ENCODE peak calls at places on chromosomes 2 and 18, in six cellular contexts. W is caudate nucleus; G is activated T-helper 1 cell treated with anti-CD3 and anti-CD28 coated beads, Interleukin-2, amount 50 U/mL, for 16 hours; N is M059J; M is EL; J is amygdala. Y is an unnamed sample.

GRCh38 chr2:239744706-239745340 is 280.3 kb downstream of the NDUFA10 start:
- DNase-seq in W (no peak), G (no peak), N (no peak), M (no peak), J (no peak), Y (no peak)

GRCh38 chr2:158967731-158968395 is 577 bp upstream of the TANC1 start:
- DNase-seq in W (no peak), G (no peak), N (peak; percentile 79), M (peak; percentile 79), J (peak; percentile 33), Y (no peak)

GRCh38 chr2:142880275-142880674 is 2.8 kb downstream of the KYNU start:
- DNase-seq in W (no peak), G (no peak), N (peak; percentile 72), M (peak; percentile 55), J (no peak), Y (no peak)

GRCh38 chr2:96412307-96413066 is 76.9 kb downstream of the NCAPH start:
- DNase-seq in W (no peak), G (no peak), N (peak; percentile 64), M (no peak), J (no peak), Y (no peak)

GRCh38 chr2:126905991-126906390 is 7.3 kb downstream of the TEX51 start:
- DNase-seq in W (no peak), G (no peak), N (no peak), M (no peak), J (no peak), Y (no peak)

GRCh38 chr2:232633413-232634318 is at the start of gene EFHD1:
- DNase-seq in W (no peak), G (peak; percentile 24), N (peak; percentile 55), M (peak; percentile 66), J (peak; percentile 71), Y (peak; percentile 18)

GRCh38 chr2:238868067-238868524 is 20.2 kb downstream of the TWIST2 start:
- DNase-seq in W (no peak), G (no peak), N (peak; percentile 52), M (peak; percentile 78), J (no peak), Y (no peak)

GRCh38 chr2:105798595-105798994 is 53.9 kb downstream of the NCK2 start:
- DNase-seq in W (no peak), G (no peak), N (no peak), M (no peak), J (no peak), Y (no peak)

GRCh38 chr2:8684885-8685696 is 3.2 kb downstream of the ID2 start:
- DNase-seq in W (no peak), G (peak; percentile 35), N (peak; percentile 48), M (peak; percentile 60), J (no peak), Y (peak; percentile 34)

GRCh38 chr2:8543412-8544167 is 138.3 kb upstream of the ID2 start:
- DNase-seq in W (no peak), G (peak; percentile 62), N (peak; percentile 92), M (peak; percentile 90), J (no peak), Y (no peak)

GRCh38 chr18:23994361-23994902 is 20.1 kb upstream of the TTC39C start:
- DNase-seq in W (no peak), G (no peak), N (peak; percentile 99), M (peak; percentile 95), J (no peak), Y (no peak)

GRCh38 chr2:215461836-215462532 is 26.1 kb upstream of the FN1 start:
- DNase-seq in W (no peak), G (no peak), N (peak; percentile 72), M (peak; percentile 59), J (no peak), Y (no peak)

GRCh38 chr2:174337337-174338154 is 2.8 kb downstream of the SP9 start:
- DNase-seq in W (no peak), G (no peak), N (peak; percentile 5), M (peak; percentile 43), J (no peak), Y (no peak)

GRCh38 chr2:62410926-62411456 is 95.0 kb downstream of the TMEM17 start:
- DNase-seq in W (no peak), G (no peak), N (peak; percentile 36), M (peak; percentile 8), J (no peak), Y (no peak)

GRCh38 chr2:100776445-100776844 is 43.5 kb upstream of the NPAS2 start:
- DNase-seq in W (no peak), G (no peak), N (no peak), M (no peak), J (no peak), Y (no peak)

GRCh38 chr2:120396519-120397361 is 50.8 kb downstream of the INHBB start:
- DNase-seq in W (no peak), G (no peak), N (no peak), M (no peak), J (no peak), Y (no peak)

GRCh38 chr2:230067990-230068657 is 600 bp downstream of the SLC16A14 start:
- DNase-seq in W (peak; percentile 7), G (no peak), N (peak; percentile 47), M (peak; percentile 66), J (peak; percentile 34), Y (peak; percentile 17)

GRCh38 chr2:216391401-216391800 is 19.1 kb upstream of the MARCHF4 start:
- DNase-seq in W (no peak), G (no peak), N (peak; percentile 83), M (peak; percentile 71), J (no peak), Y (no peak)

GRCh38 chr2:31558401-31559295 is 22.1 kb downstream of the SRD5A2 start:
- DNase-seq in W (no peak), G (no peak), N (peak; percentile 48), M (peak; percentile 28), J (no peak), Y (no peak)

GRCh38 chr2:175686002-175686401 is 316.1 kb downstream of the LNPK start:
- DNase-seq in W (no peak), G (no peak), N (no peak), M (no peak), J (no peak), Y (no peak)

GRCh38 chr2:19073522-19073921 is 284.9 kb downstream of the OSR1 start:
- DNase-seq in W (no peak), G (no peak), N (peak; percentile 92), M (peak; percentile 56), J (no peak), Y (no peak)

GRCh38 chr2:216618785-216619184 is 14.4 kb upstream of the IGFBP2 start:
- DNase-seq in W (no peak), G (no peak), N (no peak), M (no peak), J (no peak), Y (no peak)

GRCh38 chr18:79386547-79386946 is 9.2 kb upstream of the NFATC1 start:
- DNase-seq in W (no peak), G (no peak), N (no peak), M (no peak), J (no peak), Y (no peak)

GRCh38 chr2:240728827-240729226 is 37.2 kb downstream of the AQP12A start:
- DNase-seq in W (no peak), G (no peak), N (no peak), M (no peak), J (no peak), Y (no peak)

GRCh38 chr18:35861367-35862114 is 110.9 kb upstream of the RMP24 start:
- DNase-seq in W (no peak), G (no peak), N (no peak), M (peak; percentile 2), J (no peak), Y (no peak)

GRCh38 chr2:77479395-77479794 is 42.8 kb downstream of the LRRTM4 start:
- DNase-seq in W (no peak), G (no peak), N (no peak), M (no peak), J (no peak), Y (no peak)

GRCh38 chr18:25223211-25223610 is 128.8 kb downstream of the ZNF521 start:
- DNase-seq in W (no peak), G (no peak), N (no peak), M (no peak), J (no peak), Y (no peak)

GRCh38 chr2:142104134-142104758 is 26.6 kb downstream of the LRP1B start:
- DNase-seq in W (no peak), G (no peak), N (no peak), M (no peak), J (no peak), Y (no peak)

GRCh38 chr18:67410075-67410474 is 106.4 kb downstream of the DSEL start:
- DNase-seq in W (no peak), G (no peak), N (peak; percentile 28), M (no peak), J (no peak), Y (no peak)

GRCh38 chr18:62505669-62506494 is 16.9 kb upstream of the ZCCHC2 start:
- DNase-seq in W (no peak), G (no peak), N (peak; percentile 83), M (peak; percentile 60), J (no peak), Y (no peak)

GRCh38 chr2:1653137-1653789 is 91.1 kb downstream of the PXDN start:
- DNase-seq in W (no peak), G (no peak), N (peak; percentile 97), M (peak; percentile 98), J (no peak), Y (no peak)

GRCh38 chr2:169091761-169092523 is 22.6 kb downstream of the DHRS9 start:
- DNase-seq in W (no peak), G (no peak), N (peak; percentile 64), M (peak; percentile 57), J (no peak), Y (no peak)

GRCh38 chr2:111209045-111209514 is 88.4 kb downstream of the BCL2L11 start:
- DNase-seq in W (no peak), G (no peak), N (peak; percentile 88), M (peak; percentile 65), J (no peak), Y (no peak)

GRCh38 chr2:182559623-182560022 is 132.8 kb upstream of the PDE1A start:
- DNase-seq in W (no peak), G (no peak), N (peak; percentile 58), M (peak; percentile 39), J (no peak), Y (no peak)

GRCh38 chr2:21025690-21026478 is 18.0 kb downstream of the APOB start:
- DNase-seq in W (no peak), G (no peak), N (no peak), M (no peak), J (no peak), Y (no peak)

GRCh38 chr2:236244256-236244655 is 19.9 kb downstream of the ASB18 start:
- DNase-seq in W (no peak), G (no peak), N (no peak), M (no peak), J (no peak), Y (no peak)

GRCh38 chr18:12595571-12596255 is 62.2 kb downstream of the SPIRE1 start:
- DNase-seq in W (no peak), G (no peak), N (no peak), M (no peak), J (no peak), Y (no peak)

GRCh38 chr18:76456823-76457222 is 38.2 kb downstream of the ZNF516 start:
- DNase-seq in W (no peak), G (no peak), N (peak; percentile 27), M (no peak), J (no peak), Y (no peak)